ENCODE peak calls at places on chromosomes 6 and 20, in five cellular contexts. P is B cell, Y is AG09319, Z is astrocyte of the spinal cord, E is GM23338. H is an unnamed sample.

GRCh38 chr6:75103411-75103810 is 102.4 kb downstream of the COL12A1 start:
- DNase-seq in P (no peak), Y (no peak), Z (no peak), E (no peak), H (no peak)

GRCh38 chr20:43658068-43658722 is 8.7 kb upstream of the MYBL2 start:
- DNase-seq in P (no peak), Y (no peak), Z (peak), E (peak), H (peak)

GRCh38 chr20:35226775-35227681 is 538 bp downstream of the MMP24 start:
- DNase-seq in P (no peak), Y (no peak), Z (peak), E (peak), H (no peak)

GRCh38 chr20:38725959-38726848 is 1.9 kb downstream of the SLC32A1 start:
- DNase-seq in P (peak), Y (no peak), Z (no peak), E (peak), H (peak)

GRCh38 chr6:5091646-5092045 is 6.5 kb downstream of the PPP1R3G start:
- DNase-seq in P (no peak), Y (no peak), Z (no peak), E (no peak), H (no peak)

GRCh38 chr20:57480444-57481152 is 44.3 kb downstream of the CTCFL start:
- DNase-seq in P (peak), Y (no peak), Z (no peak), E (no peak), H (no peak)

GRCh38 chr6:117546674-117547073 is 55.6 kb downstream of the GOPC start:
- DNase-seq in P (no peak), Y (no peak), Z (no peak), E (no peak), H (no peak)

GRCh38 chr6:124742971-124743370 is 219.3 kb upstream of the RNF217 start:
- DNase-seq in P (no peak), Y (no peak), Z (peak), E (no peak), H (no peak)

GRCh38 chr20:4714818-4715217 is 6.9 kb upstream of the PRND start:
- DNase-seq in P (no peak), Y (no peak), Z (no peak), E (no peak), H (no peak)

GRCh38 chr6:111952821-111953535 is 79.7 kb upstream of the FYN start:
- DNase-seq in P (no peak), Y (no peak), Z (no peak), E (no peak), H (no peak)

GRCh38 chr6:24125980-24126379 is at the start of gene NRSN1:
- DNase-seq in P (no peak), Y (no peak), Z (no peak), E (peak), H (no peak)

GRCh38 chr6:146550911-146551310 is 7.3 kb downstream of the RAB32 start:
- DNase-seq in P (no peak), Y (no peak), Z (no peak), E (no peak), H (no peak)

GRCh38 chr6:16409531-16410441 is 171.4 kb downstream of the GMPR start:
- DNase-seq in P (peak), Y (peak), Z (peak), E (peak), H (peak)

GRCh38 chr6:33621396-33622388 is 570 bp downstream of the ITPR3 start:
- DNase-seq in P (no peak), Y (no peak), Z (no peak), E (peak), H (peak)

GRCh38 chr20:2692886-2693285 is 306 bp downstream of the EBF4 start:
- DNase-seq in P (no peak), Y (no peak), Z (no peak), E (no peak), H (peak)

GRCh38 chr20:18632196-18632789 is 44.4 kb downstream of the DTD1 start:
- DNase-seq in P (peak), Y (peak), Z (peak), E (peak), H (peak)

GRCh38 chr6:135046912-135047311 is 7.7 kb downstream of the HBS1L start:
- DNase-seq in P (no peak), Y (no peak), Z (no peak), E (no peak), H (no peak)

GRCh38 chr6:111666812-111667211 is 61.1 kb upstream of the TRAF3IP2 start:
- DNase-seq in P (no peak), Y (no peak), Z (peak), E (no peak), H (no peak)

GRCh38 chr6:41470341-41471063 is 75.7 kb upstream of the FOXP4 start:
- DNase-seq in P (no peak), Y (no peak), Z (peak), E (peak), H (no peak)

GRCh38 chr6:113586966-113587699 is 270.0 kb upstream of the MARCKS start:
- DNase-seq in P (no peak), Y (no peak), Z (no peak), E (peak), H (no peak)

GRCh38 chr6:138647006-138647405 is 126.6 kb upstream of the CCDC28A start:
- DNase-seq in P (no peak), Y (peak), Z (peak), E (no peak), H (no peak)

DNA sequence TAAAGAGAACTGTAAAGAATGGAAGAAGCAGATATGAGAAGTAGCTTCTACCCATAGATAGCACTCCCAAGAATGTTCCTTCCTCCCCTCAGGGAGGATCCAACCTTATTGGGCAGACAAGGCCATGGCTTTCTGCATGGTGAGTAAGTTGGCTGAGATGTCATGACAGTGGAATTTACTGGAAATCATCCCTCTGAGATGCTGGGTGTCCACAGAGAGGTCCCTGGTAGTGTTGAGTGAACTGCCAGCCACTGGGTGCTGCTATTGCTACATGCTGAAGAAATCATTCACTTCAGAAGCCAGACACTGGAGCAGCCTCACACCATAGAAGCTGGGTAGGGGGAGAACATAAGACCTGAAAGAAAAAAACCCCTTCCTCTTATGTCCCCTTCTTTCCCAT is 46.4 kb upstream of the FERMT1 start:
- DNase-seq in P (no peak), Y (no peak), Z (peak), E (no peak), H (no peak)
- TF ChIP-seq CTCF in P (no peak), Y (no peak), Z (peak), E (peak), H (no peak)

GRCh38 chr6:78551361-78551760 is 316.0 kb upstream of the IRAK1BP1 start:
- DNase-seq in P (no peak), Y (no peak), Z (no peak), E (no peak), H (no peak)

DNA sequence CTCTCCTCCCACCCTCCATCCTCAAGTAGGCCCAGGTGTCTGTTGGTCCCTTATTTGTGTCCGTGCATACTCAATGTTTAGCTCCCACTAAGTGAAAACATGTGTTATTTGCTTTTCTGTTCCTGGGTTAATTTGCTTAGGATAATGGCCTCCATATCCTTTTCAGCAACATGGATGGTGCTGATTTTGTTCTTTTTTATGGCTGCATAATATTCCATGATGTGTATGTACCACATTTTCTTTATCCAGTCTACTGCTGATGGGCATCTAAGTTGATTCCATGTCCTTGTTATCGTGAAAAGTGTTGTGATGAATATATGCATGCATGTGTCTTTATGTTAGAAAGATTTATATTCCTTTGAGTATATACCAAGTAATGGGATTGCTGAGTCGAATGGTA is 314.9 kb upstream of the IRAK1BP1 start:
- DNase-seq in P (no peak), Y (no peak), Z (no peak), E (no peak), H (no peak)
- TF ChIP-seq CTCF in P (no peak), Y (no peak), Z (no peak), E (no peak), H (no peak)

GRCh38 chr6:30829639-30830250 is 54.6 kb upstream of the DDR1 start:
- DNase-seq in P (no peak), Y (no peak), Z (no peak), E (peak), H (no peak)
- TF ChIP-seq CTCF in P (no peak), Y (no peak), Z (no peak), E (peak), H (no peak)

GRCh38 chr6:26024651-26025046 is 62.0 kb downstream of the TRIM38 start:
- DNase-seq in P (no peak), Y (no peak), Z (no peak), E (no peak), H (no peak)
- TF ChIP-seq CTCF in P (no peak), Y (no peak), Z (no peak), E (no peak), H (no peak)

GRCh38 chr6:133895573-133896343 is 6.8 kb downstream of the TCF21 start:
- DNase-seq in P (no peak), Y (no peak), Z (peak), E (peak), H (no peak)
- TF ChIP-seq CTCF in P (no peak), Y (peak), Z (peak), E (peak), H (no peak)

H was measured in Peyer's patch.